ENCODE peak calls at places on chromosomes 3 and 15, in five cellular contexts. S is activated T-cell treated with anti-CD3 and anti-CD28 coated beads for 1 hour, Y is A549, G is T-helper 1 cell, J is hepatocyte. K is an unnamed sample.

GRCh38 chr15:25683415-25683814 is 179.7 kb downstream of the ATP10A start:
- DNase-seq in S (no peak), Y (no peak), G (no peak), J (no peak), K (no peak)

GRCh38 chr15:57138260-57138895 is 219.9 kb downstream of the TCF12 start:
- DNase-seq in S (no peak), Y (peak), G (no peak), J (peak), K (peak)

GRCh38 chr15:74723754-74724334 is 1.5 kb downstream of the CYP1A1 start:
- DNase-seq in S (no peak), Y (peak), G (no peak), J (peak), K (peak)

GRCh38 chr3:157844770-157845522 is 261.3 kb downstream of the SHOX2 start:
- DNase-seq in S (no peak), Y (no peak), G (no peak), J (no peak), K (no peak)

GRCh38 chr3:40476478-40477470 is at the start of gene ZNF619:
- DNase-seq in S (peak), Y (peak), G (peak), J (peak), K (peak)

GRCh38 chr3:185677146-185677829 is 91.2 kb downstream of the SENP2 start:
- DNase-seq in S (no peak), Y (peak), G (no peak), J (peak), K (peak)

GRCh38 chr15:88708256-88709054 is 69.6 kb downstream of the ISG20 start:
- DNase-seq in S (no peak), Y (no peak), G (no peak), J (no peak), K (no peak)

GRCh38 chr15:70246623-70247200 is 149.0 kb upstream of the TLE3 start:
- DNase-seq in S (no peak), Y (no peak), G (no peak), J (no peak), K (no peak)

GRCh38 chr15:52382647-52383046 is 87.0 kb upstream of the MYO5C start:
- DNase-seq in S (no peak), Y (no peak), G (no peak), J (no peak), K (no peak)

GRCh38 chr3:151075869-151076573 is 9.4 kb upstream of the MED12L start:
- DNase-seq in S (no peak), Y (no peak), G (no peak), J (no peak), K (no peak)

GRCh38 chr3:42439461-42440075 is 29.2 kb upstream of the LYZL4 start:
- DNase-seq in S (no peak), Y (no peak), G (no peak), J (no peak), K (no peak)

GRCh38 chr15:58213587-58214360 is 75.6 kb downstream of the AQP9 start:
- DNase-seq in S (no peak), Y (no peak), G (no peak), J (no peak), K (no peak)

GRCh38 chr3:129399145-129399894 is 29.1 kb downstream of the EFCAB12 start:
- DNase-seq in S (peak), Y (peak), G (peak), J (peak), K (peak)

GRCh38 chr15:62853114-62853832 is 189.3 kb upstream of the TPM1 start:
- DNase-seq in S (no peak), Y (peak), G (no peak), J (no peak), K (no peak)

GRCh38 chr3:184168363-184169120 is 6.1 kb upstream of the AP2M1 start:
- DNase-seq in S (no peak), Y (no peak), G (no peak), J (no peak), K (no peak)

GRCh38 chr15:40926659-40927496 is 2.3 kb upstream of the DLL4 start:
- DNase-seq in S (no peak), Y (no peak), G (no peak), J (no peak), K (no peak)

GRCh38 chr3:153285194-153285641 is 123.2 kb downstream of the RAP2B start:
- DNase-seq in S (no peak), Y (peak), G (no peak), J (peak), K (no peak)

GRCh38 chr3:5741017-5741416 is 553.5 kb downstream of the EDEM1 start:
- DNase-seq in S (no peak), Y (no peak), G (no peak), J (no peak), K (no peak)

GRCh38 chr3:177196473-177197040 is 725 bp downstream of the TBL1XR1 start:
- DNase-seq in S (peak), Y (peak), G (peak), J (peak), K (peak)

GRCh38 chr3:42572278-42572677 is 9.5 kb downstream of the SEC22C start:
- DNase-seq in S (no peak), Y (peak), G (no peak), J (peak), K (peak)

K was measured in SK-N-SH.